ENCODE peak calls at places on chromosomes 13 and 19, in four cellular contexts. One of them, this sample, is unnamed.
A peak's percentile ranks its signal among the peaks of the same experiment; 100 is the strongest.

GRCh38 chr13:61202042-61202441 is 213.6 kb downstream of the PCDH20 start:
- DNase-seq in LoVo: no peak
- DNase-seq in HCT116: no peak
- DNase-seq in head of caudate nucleus: no peak
- DNase-seq in this sample: no peak

GRCh38 chr13:89363144-89363543 is 1692.0 kb downstream of the SLITRK5 start:
- DNase-seq in HCT116: no peak
- DNase-seq in LoVo: no peak
- DNase-seq in head of caudate nucleus: no peak
- DNase-seq in this sample: no peak

GRCh38 chr19:35354898-35355297 is 3.4 kb upstream of the FFAR3 start:
- DNase-seq in HCT116: no peak
- DNase-seq in LoVo: no peak
- DNase-seq in head of caudate nucleus: no peak
- DNase-seq in this sample: no peak

GRCh38 chr19:52896431-52897148 is 845 bp downstream of the ZNF320 start:
- DNase-seq in head of caudate nucleus: peak; percentile 11
- DNase-seq in HCT116: no peak
- DNase-seq in LoVo: peak; percentile 72
- DNase-seq in this sample: no peak

GRCh38 chr19:28486934-28487333 is 726.0 kb downstream of the UQCRFS1 start:
- DNase-seq in head of caudate nucleus: no peak
- DNase-seq in LoVo: no peak
- DNase-seq in HCT116: no peak
- DNase-seq in this sample: no peak

GRCh38 chr13:44972956-44973581 is 16.2 kb downstream of the NUFIP1 start:
- DNase-seq in head of caudate nucleus: no peak
- DNase-seq in LoVo: peak; percentile 42
- DNase-seq in HCT116: peak; percentile 18
- DNase-seq in this sample: peak; percentile 32

GRCh38 chr13:102380012-102380411 is 21.8 kb downstream of the FGF14 start:
- DNase-seq in HCT116: no peak
- DNase-seq in LoVo: no peak
- DNase-seq in head of caudate nucleus: no peak
- DNase-seq in this sample: no peak

GRCh38 chr13:58452123-58452623 is 820.6 kb downstream of the PCDH17 start:
- DNase-seq in HCT116: no peak
- DNase-seq in LoVo: no peak
- DNase-seq in head of caudate nucleus: no peak
- DNase-seq in this sample: no peak

GRCh38 chr13:79869326-79869725 is 388.4 kb downstream of the NDFIP2 start:
- DNase-seq in HCT116: no peak
- DNase-seq in head of caudate nucleus: no peak
- DNase-seq in LoVo: peak; percentile 15
- DNase-seq in this sample: no peak

GRCh38 chr19:47381121-47381520 is 32.0 kb downstream of the DHX34 start:
- DNase-seq in HCT116: no peak
- DNase-seq in head of caudate nucleus: no peak
- DNase-seq in LoVo: no peak
- DNase-seq in this sample: peak; percentile 44

GRCh38 chr13:110600980-110601379 is 14.4 kb upstream of the NAXD start:
- DNase-seq in head of caudate nucleus: no peak
- DNase-seq in LoVo: no peak
- DNase-seq in HCT116: no peak
- DNase-seq in this sample: no peak

GRCh38 chr13:52868190-52868589 is 19.8 kb upstream of the PCDH8 start:
- DNase-seq in HCT116: no peak
- DNase-seq in LoVo: no peak
- DNase-seq in head of caudate nucleus: no peak
- DNase-seq in this sample: no peak

GRCh38 chr13:84118845-84119409 is 236.7 kb upstream of the SLITRK1 start:
- DNase-seq in LoVo: no peak
- DNase-seq in HCT116: no peak
- DNase-seq in head of caudate nucleus: no peak
- DNase-seq in this sample: no peak

GRCh38 chr19:7575426-7576040 is 20.1 kb upstream of the CAMSAP3 start:
- DNase-seq in HCT116: peak; percentile 66
- DNase-seq in LoVo: no peak
- DNase-seq in head of caudate nucleus: no peak
- DNase-seq in this sample: peak; percentile 67

GRCh38 chr13:27489456-27489855 is 39.1 kb upstream of the MTIF3 start:
- DNase-seq in HCT116: no peak
- DNase-seq in head of caudate nucleus: no peak
- DNase-seq in LoVo: no peak
- DNase-seq in this sample: no peak

GRCh38 chr13:49046002-49046401 is 70.3 kb downstream of the FNDC3A start:
- DNase-seq in head of caudate nucleus: no peak
- DNase-seq in HCT116: no peak
- DNase-seq in LoVo: no peak
- DNase-seq in this sample: no peak

GRCh38 chr13:24693862-24694471 is 13.8 kb downstream of the ATP12A start:
- DNase-seq in head of caudate nucleus: no peak
- DNase-seq in LoVo: peak; percentile 58
- DNase-seq in HCT116: peak; percentile 74
- DNase-seq in this sample: peak; percentile 76

This sample was measured in NB4.